ENCODE peak calls at places on chromosomes 3 and 15, in eight cellular contexts. W is mesothelial cell of epicardium, N is GM23338, M is neural progenitor cell, H is RWPE1, Y is MCF 10A, R is cardiac muscle cell, L is nephron progenitor cell. T is an unnamed sample.

GRCh38 chr3:44981220-44981619 is 5.2 kb downstream of the EXOSC7 start:
- DNase-seq in W (no peak), N (no peak), M (no peak), H (no peak), Y (no peak), R (peak; percentile 39), L (no peak), T (no peak)

GRCh38 chr3:37290551-37290950 is 116.2 kb upstream of the LRRFIP2 start:
- DNase-seq in W (no peak), N (peak; percentile 34), M (peak; percentile 29), H (peak; percentile 9), Y (no peak), R (peak; percentile 23), L (no peak), T (no peak)

GRCh38 chr3:69181592-69182211 is 59.3 kb upstream of the LMOD3 start:
- DNase-seq in W (no peak), N (no peak), M (peak; percentile 39), H (no peak), Y (peak; percentile 38), R (peak; percentile 86), L (no peak), T (no peak)

GRCh38 chr3:190586631-190587000 is 72.7 kb downstream of the IL1RAP start:
- DNase-seq in W (no peak), N (no peak), M (no peak), H (peak; percentile 80), Y (peak; percentile 78), R (peak; percentile 51), L (no peak), T (no peak)

GRCh38 chr3:23421811-23422510 is 218.8 kb downstream of the UBE2E2 start:
- DNase-seq in W (no peak), N (no peak), M (no peak), H (no peak), Y (peak; percentile 2), R (peak; percentile 9), L (no peak), T (no peak)

GRCh38 chr3:162541923-162542322 is 1045.3 kb downstream of the OTOL1 start:
- DNase-seq in W (no peak), N (no peak), M (no peak), H (no peak), Y (no peak), R (no peak), L (no peak), T (no peak)

GRCh38 chr15:89383635-89384604 is 49.3 kb upstream of the POLG start:
- DNase-seq in W (peak; percentile 98), N (peak; percentile 39), M (no peak), H (no peak), Y (peak; percentile 96), R (peak; percentile 84), L (no peak), T (no peak)

GRCh38 chr3:19725000-19725399 is 209.0 kb downstream of the EFHB start:
- DNase-seq in W (no peak), N (peak; percentile 38), M (peak; percentile 17), H (no peak), Y (no peak), R (no peak), L (no peak), T (no peak)

GRCh38 chr15:33467146-33467815 is 156.5 kb downstream of the RYR3 start:
- DNase-seq in W (no peak), N (peak; percentile 8), M (no peak), H (no peak), Y (no peak), R (no peak), L (no peak), T (no peak)

GRCh38 chr15:49900036-49900435 is 219.0 kb downstream of the ATP8B4 start:
- DNase-seq in W (no peak), N (no peak), M (no peak), H (no peak), Y (no peak), R (peak; percentile 37), L (no peak), T (no peak)

GRCh38 chr3:37904614-37905047 is 43.0 kb downstream of the CTDSPL start:
- DNase-seq in W (no peak), N (no peak), M (peak; percentile 39), H (no peak), Y (peak; percentile 16), R (peak; percentile 69), L (no peak), T (no peak)

GRCh38 chr3:120177151-120177550 is 82.9 kb upstream of the GSK3B start:
- DNase-seq in W (peak; percentile 43), N (peak; percentile 28), M (no peak), H (peak; percentile 83), Y (peak; percentile 93), R (peak; percentile 93), L (peak; percentile 15), T (no peak)

GRCh38 chr3:196127308-196128040 is 45.6 kb upstream of the TFRC start:
- DNase-seq in W (no peak), N (no peak), M (no peak), H (no peak), Y (no peak), R (peak; percentile 9), L (no peak), T (no peak)

GRCh38 chr3:172626241-172626640 is 84.6 kb downstream of the NCEH1 start:
- DNase-seq in W (no peak), N (no peak), M (no peak), H (no peak), Y (peak; percentile 73), R (peak; percentile 75), L (no peak), T (no peak)

GRCh38 chr3:10753964-10754363 is 62.1 kb upstream of the SLC6A11 start:
- DNase-seq in W (peak; percentile 90), N (peak; percentile 87), M (peak; percentile 85), H (peak; percentile 37), Y (peak; percentile 55), R (peak; percentile 54), L (peak; percentile 98), T (no peak)

GRCh38 chr15:74322558-74323180 is 44.8 kb downstream of the CYP11A1 start:
- DNase-seq in W (peak; percentile 81), N (peak; percentile 85), M (peak; percentile 84), H (peak; percentile 82), Y (peak; percentile 62), R (peak; percentile 69), L (peak; percentile 80), T (peak; percentile 53)

GRCh38 chr3:115680802-115681345 is 57.6 kb downstream of the GAP43 start:
- DNase-seq in W (no peak), N (no peak), M (no peak), H (no peak), Y (no peak), R (peak; percentile 47), L (no peak), T (no peak)

DNA sequence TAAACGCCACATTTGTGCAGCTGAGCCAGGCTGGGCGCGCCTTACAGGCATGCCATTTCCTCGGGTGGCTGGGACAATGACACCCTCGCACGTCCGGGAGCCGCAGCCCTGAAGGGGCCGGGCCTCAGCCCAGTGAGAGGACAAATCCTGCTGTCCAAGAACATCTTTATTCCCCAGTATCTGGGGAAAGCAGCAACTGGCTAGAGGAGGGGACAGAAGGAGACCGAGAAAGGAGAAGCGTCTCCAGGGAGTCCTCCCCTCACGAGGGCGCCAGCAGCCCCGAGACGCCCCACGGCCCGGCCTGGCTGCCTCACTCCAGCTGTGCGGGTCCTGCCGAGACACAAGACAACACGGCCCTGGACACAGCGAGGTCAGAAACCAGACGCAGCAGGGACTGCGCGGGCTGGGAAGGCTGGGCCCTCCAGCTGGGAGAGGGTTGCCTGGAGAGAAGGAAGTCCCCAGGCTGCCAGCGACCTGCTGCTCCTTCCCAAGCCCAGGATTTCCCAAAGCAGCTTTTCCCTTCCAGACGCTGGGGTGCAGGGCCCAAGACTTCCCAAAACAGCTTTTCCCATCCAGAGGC is 130.2 kb downstream of the CHSY1 start:
- DNase-seq in W (peak; percentile 64), N (peak; percentile 65), M (peak; percentile 61), H (no peak), Y (no peak), R (peak; percentile 73), L (peak; percentile 69), T (peak; percentile 33)
- TF ChIP-seq CTCF in W (no peak), N (peak; percentile 29), M (peak; percentile 30), H (no peak), Y (no peak), R (peak; percentile 46), L (no peak), T (peak; percentile 7)

GRCh38 chr3:139457066-139457465 is 19.2 kb downstream of the RBP2 start:
- DNase-seq in W (no peak), N (no peak), M (no peak), H (peak; percentile 43), Y (no peak), R (no peak), L (no peak), T (no peak)

GRCh38 chr3:139458348-139458747 is 18.0 kb downstream of the RBP2 start:
- DNase-seq in W (no peak), N (no peak), M (no peak), H (no peak), Y (no peak), R (no peak), L (no peak), T (no peak)

GRCh38 chr3:139460096-139460495 is 16.2 kb downstream of the RBP2 start:
- DNase-seq in W (no peak), N (no peak), M (no peak), H (no peak), Y (no peak), R (no peak), L (no peak), T (no peak)

GRCh38 chr3:139456391-139456790 is 19.9 kb downstream of the RBP2 start:
- DNase-seq in W (no peak), N (no peak), M (no peak), H (no peak), Y (no peak), R (no peak), L (no peak), T (no peak)

GRCh38 chr3:139455855-139456254 is 20.5 kb downstream of the RBP2 start:
- DNase-seq in W (no peak), N (peak; percentile 70), M (peak; percentile 23), H (no peak), Y (no peak), R (peak; percentile 5), L (no peak), T (no peak)
- TF ChIP-seq CTCF in W (peak; percentile 19), N (peak; percentile 54), M (peak; percentile 27), H (no peak), Y (no peak), R (no peak), L (peak; percentile 11), T (no peak)

DNA sequence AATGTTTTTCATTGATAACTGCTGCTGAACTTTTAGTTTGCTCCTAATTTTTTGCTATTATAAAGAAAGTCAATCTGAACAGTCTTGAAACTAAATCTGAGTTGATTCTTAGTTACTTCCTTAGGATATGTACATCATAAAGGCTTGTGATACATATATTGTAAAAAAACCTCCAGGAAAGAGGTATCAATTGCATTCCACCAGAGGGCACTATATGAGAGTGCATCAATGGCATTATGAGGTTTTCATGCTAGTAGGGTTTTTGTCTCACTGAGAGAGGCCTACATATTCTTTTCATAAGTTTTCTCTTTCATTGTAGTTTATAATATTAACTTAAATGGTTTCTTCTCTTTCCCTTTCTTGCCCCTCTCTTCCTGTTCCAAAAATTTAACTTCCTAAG is 46.9 kb downstream of the PIK3R4 start:
- DNase-seq in W (no peak), N (peak; percentile 69), M (peak; percentile 31), H (peak; percentile 13), Y (peak; percentile 44), R (peak; percentile 58), L (no peak), T (no peak)
- TF ChIP-seq CTCF in W (no peak), N (peak; percentile 80), M (peak; percentile 60), H (peak; percentile 10), Y (peak; percentile 29), R (peak; percentile 56), L (peak; percentile 35), T (peak; percentile 38)

DNA sequence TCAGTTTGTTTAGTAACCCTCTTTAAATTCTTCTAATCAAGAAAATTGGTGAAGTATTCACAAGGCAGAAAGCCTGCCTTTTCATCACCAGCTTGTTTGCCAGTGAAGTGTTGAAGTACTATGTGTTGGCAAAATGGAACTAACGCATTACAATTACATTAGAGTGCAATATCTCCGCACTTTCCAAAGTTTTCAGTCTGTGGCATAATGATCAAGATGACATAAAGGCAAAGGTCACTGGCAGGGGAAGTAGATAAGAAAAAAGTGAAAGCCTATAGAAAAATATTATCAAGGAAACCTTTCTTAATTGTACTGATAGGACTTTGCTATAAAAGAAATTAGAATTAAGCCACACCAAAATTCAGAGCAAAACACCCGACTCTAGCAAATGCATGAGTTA is 25.0 kb upstream of the TM4SF1 start:
- DNase-seq in W (no peak), N (no peak), M (no peak), H (no peak), Y (no peak), R (no peak), L (no peak), T (no peak)
- TF ChIP-seq CTCF in W (no peak), N (no peak), M (no peak), H (no peak), Y (no peak), R (no peak), L (no peak), T (no peak)